ENCODE peak calls at places on chromosome 6, in four cellular contexts. V is HepG2, R is WTC11, Q is K562. M is an unnamed sample.

GRCh38 chr6:149834513-149835481 is 29.4 kb downstream of the LRP11 start:
- DNase-seq in R (peak), Q (peak), V (peak), M (peak)

GRCh38 chr6:146550911-146551310 is 7.3 kb downstream of the RAB32 start:
- DNase-seq in Q (no peak), V (no peak), R (no peak), M (no peak)

GRCh38 chr6:80477591-80478370 is 371.3 kb downstream of the BCKDHB start:
- DNase-seq in V (no peak), Q (no peak), R (no peak), M (no peak)

GRCh38 chr6:82006027-82006738 is 241.4 kb downstream of the IBTK start:
- DNase-seq in R (peak), V (peak), Q (no peak), M (peak)

GRCh38 chr6:169994734-169995133 is 243.3 kb downstream of the ERMARD start:
- DNase-seq in Q (no peak), R (no peak), V (no peak), M (no peak)

GRCh38 chr6:144266091-144266649 is 19.0 kb upstream of the UTRN start:
- DNase-seq in R (peak), Q (no peak), V (no peak), M (peak)

GRCh38 chr6:75609639-75610590 is 8.2 kb downstream of the SENP6 start:
- DNase-seq in V (no peak), R (no peak), Q (no peak), M (no peak)

GRCh38 chr6:35328108-35328723 is 14.1 kb upstream of the PPARD start:
- DNase-seq in Q (no peak), V (peak), R (no peak), M (no peak)

GRCh38 chr6:157966990-157967389 is 14.7 kb upstream of the SYNJ2 start:
- DNase-seq in Q (no peak), V (peak), R (no peak), M (no peak)

GRCh38 chr6:80091506-80091905 is 15.0 kb upstream of the BCKDHB start:
- DNase-seq in V (no peak), R (no peak), Q (no peak), M (no peak)

GRCh38 chr6:131682427-131682826 is 18.8 kb downstream of the OR2A4 start:
- DNase-seq in R (no peak), Q (no peak), V (no peak), M (no peak)

GRCh38 chr6:166236586-166236985 is 68.9 kb upstream of the TBXT start:
- DNase-seq in V (no peak), R (no peak), Q (no peak), M (no peak)

GRCh38 chr6:45513331-45513730 is 135.6 kb upstream of the SUPT3H start:
- DNase-seq in Q (no peak), R (no peak), V (no peak), M (no peak)

GRCh38 chr6:11085758-11086435 is 7.7 kb upstream of the SMIM13 start:
- DNase-seq in V (no peak), R (no peak), Q (no peak), M (no peak)

GRCh38 chr6:52422156-52422555 is 2.0 kb downstream of the EFHC1 start:
- DNase-seq in Q (no peak), V (no peak), R (no peak), M (no peak)

GRCh38 chr6:52419809-52420667 is at the start of gene EFHC1:
- DNase-seq in R (peak), V (peak), Q (peak), M (peak)

GRCh38 chr6:52423448-52423847 is 3.3 kb downstream of the EFHC1 start:
- DNase-seq in V (no peak), R (no peak), Q (no peak), M (no peak)

GRCh38 chr6:52418606-52419005 is 1.5 kb upstream of the EFHC1 start:
- DNase-seq in Q (no peak), V (no peak), R (no peak), M (no peak)

DNA sequence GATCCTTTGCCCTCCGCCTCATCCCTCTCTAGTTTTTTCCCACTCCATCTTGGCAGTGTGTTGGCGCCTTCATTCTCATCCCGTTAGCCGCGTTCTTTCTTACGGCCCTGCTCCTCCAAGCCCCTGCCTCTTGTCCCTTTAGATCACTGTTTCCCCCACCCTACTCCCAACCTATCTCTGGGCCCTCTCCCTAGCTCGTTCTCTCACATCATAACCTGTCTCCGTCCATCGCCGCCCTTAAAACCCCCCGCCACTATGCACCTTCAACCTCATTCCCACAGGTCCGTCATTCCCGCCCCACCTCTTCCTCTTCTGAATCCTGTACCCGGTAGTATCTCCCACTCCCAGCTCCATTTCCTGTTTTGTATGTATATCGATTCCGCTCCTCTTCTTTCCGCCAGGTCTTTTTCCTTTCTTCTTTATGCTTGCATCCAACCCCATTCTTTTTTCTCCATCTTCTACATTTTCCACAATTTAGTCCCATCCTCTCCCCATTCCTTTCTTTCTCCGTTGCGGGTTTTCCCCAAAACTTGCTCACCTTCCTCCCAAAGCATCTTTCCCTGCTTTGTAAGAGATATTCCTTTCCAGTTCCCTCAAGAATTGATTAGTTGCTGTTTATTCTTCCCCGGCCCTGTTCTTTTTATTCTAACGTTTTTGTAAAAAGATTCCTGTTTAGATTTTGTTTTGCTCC is 671 bp downstream of the EFHC1 start:
- DNase-seq in Q (no peak), V (peak), R (no peak), M (peak)
- TF ChIP-seq HMGXB4 in Q (no peak), V (no peak), R (no peak), M (no peak)

GRCh38 chr6:28729501-28730402 is 194.0 kb downstream of the TRIM27 start:
- DNase-seq in Q (peak), R (no peak), V (no peak), M (peak)
- TF ChIP-seq HMGXB4 in Q (no peak), R (no peak), V (no peak), M (no peak)

DNA sequence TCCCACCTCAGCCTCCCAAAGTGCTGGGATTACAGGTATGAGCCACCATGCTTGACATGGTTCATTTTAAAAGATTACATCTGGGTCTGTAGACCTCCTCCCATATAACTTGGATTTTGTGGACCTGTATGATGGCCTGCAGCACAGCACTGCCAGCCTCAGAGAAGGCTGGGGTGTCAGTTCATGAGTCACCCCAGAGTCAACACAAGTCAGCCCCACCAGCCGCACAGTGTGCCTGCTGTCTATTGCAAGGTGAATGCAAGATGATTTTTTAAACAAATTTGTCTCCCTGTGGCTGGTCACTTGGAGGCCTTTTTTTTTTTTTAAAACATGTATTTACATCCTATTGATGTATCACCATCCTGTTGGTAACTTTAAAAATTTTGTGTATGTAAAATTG is 76.7 kb downstream of the RREB1 start:
- DNase-seq in R (no peak), V (no peak), Q (no peak), M (no peak)
- TF ChIP-seq HMGXB4 in R (no peak), V (no peak), Q (no peak), M (no peak)

DNA sequence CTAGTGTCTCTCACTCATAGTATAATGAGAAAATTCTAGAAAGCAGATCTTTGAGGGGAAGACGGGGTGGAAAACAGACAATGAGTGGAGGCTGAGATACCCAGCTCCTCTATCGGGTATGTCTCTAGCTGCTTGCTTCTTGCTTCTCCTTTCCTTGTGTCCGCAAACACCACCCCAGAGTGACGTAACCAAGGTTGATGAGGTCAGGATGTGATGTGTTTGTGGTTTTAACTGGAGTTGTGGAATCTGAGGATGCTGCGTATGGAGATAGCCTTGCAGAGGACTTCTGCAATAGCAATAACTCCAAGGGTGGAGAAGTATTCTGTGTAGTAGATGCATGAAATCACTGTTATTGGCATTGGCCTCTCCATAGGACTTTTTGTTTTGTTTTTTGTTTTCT is 132.7 kb upstream of the IFNGR1 start:
- DNase-seq in R (no peak), Q (no peak), V (peak), M (no peak)
- TF ChIP-seq HMGXB4 in R (no peak), Q (no peak), V (no peak), M (no peak)

DNA sequence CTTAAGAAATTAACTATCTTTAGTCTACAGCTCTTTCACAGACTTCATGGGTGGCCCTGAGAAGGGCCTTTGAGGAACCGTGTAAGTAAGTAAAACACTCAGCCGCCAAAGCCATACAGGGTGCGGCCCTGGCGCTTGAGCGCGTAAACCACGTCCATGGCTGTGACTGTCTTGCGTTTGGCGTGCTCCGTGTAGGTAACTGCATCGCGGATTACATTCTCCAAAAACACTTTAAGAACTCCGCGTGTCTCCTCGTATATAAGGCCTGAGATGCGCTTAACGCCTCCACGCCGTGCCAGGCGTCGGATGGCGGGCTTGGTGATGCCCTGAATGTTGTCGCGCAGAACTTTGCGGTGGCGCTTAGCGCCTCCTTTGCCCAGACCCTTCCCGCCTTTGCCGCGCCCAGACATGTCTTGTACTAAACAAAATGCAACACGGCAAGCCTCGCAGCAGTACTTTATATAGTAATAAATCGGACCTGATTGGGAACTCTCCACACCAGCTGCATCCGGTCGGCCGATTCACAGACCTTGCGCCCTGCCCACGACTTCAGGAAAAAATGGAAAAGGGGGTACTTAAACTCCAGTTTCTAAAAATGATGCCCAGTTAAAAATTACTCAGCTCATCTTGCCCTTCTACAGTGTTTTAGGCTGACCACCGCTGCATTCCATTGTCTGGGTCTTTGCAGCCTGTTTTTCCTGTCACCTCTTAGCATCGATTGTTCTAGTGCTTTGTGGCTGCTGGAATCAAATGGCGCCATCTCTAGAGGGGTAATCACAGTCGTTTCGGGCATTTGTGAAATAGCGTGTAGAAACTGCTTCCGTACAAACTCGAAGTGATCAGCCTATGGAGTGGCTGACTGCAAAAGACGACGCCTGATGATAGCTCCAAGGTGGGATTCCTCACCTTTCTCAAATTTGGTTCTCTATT is 38.8 kb downstream of the OR2B2 start:
- DNase-seq in V (no peak), R (peak), Q (no peak), M (no peak)
- TF ChIP-seq HMGXB4 in V (no peak), R (peak), Q (no peak), M (no peak)

GRCh38 chr6:41560440-41561192 is 14.4 kb downstream of the FOXP4 start:
- DNase-seq in R (peak), V (no peak), Q (no peak), M (no peak)
- TF ChIP-seq HMGXB4 in R (no peak), V (no peak), Q (no peak), M (no peak)

GRCh38 chr6:151294561-151295101 is 54.9 kb downstream of the AKAP12 start:
- DNase-seq in V (no peak), R (no peak), Q (no peak), M (no peak)
- TF ChIP-seq HMGXB4 in V (no peak), R (no peak), Q (no peak), M (no peak)

GRCh38 chr6:4059115-4059777 is 19.7 kb downstream of the FAM217A start:
- DNase-seq in V (peak), R (no peak), Q (peak), M (peak)
- TF ChIP-seq HMGXB4 in V (no peak), R (no peak), Q (no peak), M (no peak)

M was measured in A549.